ENCODE peak calls at places on chromosome 22, in seven cellular contexts. K is AG08396; P is NCI-H345; E is stimulated activated CD8-positive, alpha-beta memory T cell treated with anti-CD3 and anti-CD28 coated beads, Interleukin-15, amount 100 ng/mL, for 4 hours; T is WTC11; C is GM13976; F is HS-27A. R is an unnamed sample.

GRCh38 chr22:47129902-47130301 is 367.5 kb downstream of the TBC1D22A start:
- DNase-seq in T (no peak), C (no peak), P (no peak), F (no peak), K (no peak), E (no peak), R (no peak)

GRCh38 chr22:27370281-27370680 is 431.3 kb downstream of the MN1 start:
- DNase-seq in K (no peak), C (no peak), P (no peak), E (no peak), T (no peak), F (no peak), R (no peak)

GRCh38 chr22:36757608-36758220 is 18.2 kb downstream of the IFT27 start:
- DNase-seq in T (peak; percentile 93), F (no peak), C (peak; percentile 86), P (peak; percentile 31), E (peak; percentile 45), K (peak; percentile 75), R (peak; percentile 77)

GRCh38 chr22:46027219-46028068 is 50.5 kb upstream of the WNT7B start:
- DNase-seq in E (no peak), K (no peak), F (no peak), T (peak; percentile 48), C (no peak), P (no peak), R (no peak)

GRCh38 chr22:27459955-27460354 is 341.6 kb downstream of the MN1 start:
- DNase-seq in C (no peak), E (no peak), F (no peak), T (no peak), K (no peak), P (no peak), R (no peak)

GRCh38 chr22:42564699-42565098 is 10.9 kb downstream of the SERHL2 start:
- DNase-seq in C (no peak), K (no peak), P (no peak), E (no peak), F (no peak), T (no peak), R (no peak)

GRCh38 chr22:39471421-39472141 is 14.8 kb downstream of the MGAT3 start:
- DNase-seq in E (no peak), K (peak; percentile 66), C (peak; percentile 74), P (no peak), F (no peak), T (no peak), R (no peak)

GRCh38 chr22:30609260-30610185 is 2.5 kb downstream of the TCN2 start:
- DNase-seq in E (no peak), C (peak; percentile 66), T (no peak), K (peak; percentile 84), F (no peak), P (no peak), R (peak; percentile 79)

GRCh38 chr22:47225931-47226633 is 463.6 kb downstream of the TBC1D22A start:
- DNase-seq in C (no peak), E (no peak), P (no peak), F (no peak), T (no peak), K (no peak), R (peak; percentile 18)

GRCh38 chr22:18035740-18036139 is 11.4 kb upstream of the MICAL3 start:
- DNase-seq in K (no peak), T (peak; percentile 23), P (no peak), E (no peak), F (no peak), C (no peak), R (no peak)

GRCh38 chr22:45499746-45500145 is 2.9 kb upstream of the FBLN1 start:
- DNase-seq in P (no peak), T (no peak), E (no peak), K (no peak), F (no peak), C (no peak), R (peak; percentile 75)

GRCh38 chr22:47046411-47047065 is 284.1 kb downstream of the TBC1D22A start:
- DNase-seq in C (no peak), T (no peak), F (no peak), E (no peak), K (no peak), P (no peak), R (no peak)

GRCh38 chr22:45632791-45633515 is 38.7 kb upstream of the ATXN10 start:
- DNase-seq in E (no peak), C (no peak), P (no peak), T (no peak), F (no peak), K (no peak), R (no peak)

GRCh38 chr22:44658371-44658953 is 43.5 kb upstream of the PRR5 start:
- DNase-seq in F (no peak), E (no peak), K (peak; percentile 61), P (no peak), T (no peak), C (no peak), R (no peak)

GRCh38 chr22:26673485-26673884 is 16.1 kb downstream of the MIAT start:
- DNase-seq in E (no peak), C (no peak), T (no peak), K (no peak), P (no peak), F (no peak), R (no peak)

GRCh38 chr22:22824340-22825212 is 63.0 kb upstream of the IGLL5 start:
- DNase-seq in K (no peak), P (no peak), F (no peak), T (no peak), C (no peak), E (no peak), R (no peak)

GRCh38 chr22:49586873-49587272 is 240.8 kb downstream of the BRD1 start:
- DNase-seq in F (no peak), E (no peak), C (no peak), T (peak; percentile 64), P (no peak), K (no peak), R (no peak)

GRCh38 chr22:40720538-40721256 is 41.4 kb downstream of the MCHR1 start:
- DNase-seq in K (no peak), P (no peak), E (no peak), T (no peak), F (no peak), C (no peak), R (no peak)

GRCh38 chr22:48406161-48406560 is 1421.5 kb downstream of the BRD1 start:
- DNase-seq in E (no peak), K (no peak), T (no peak), F (no peak), P (no peak), C (no peak), R (peak; percentile 18)

GRCh38 chr22:43343262-43343988 is at the start of gene SCUBE1:
- DNase-seq in C (peak; percentile 75), P (peak; percentile 50), T (peak; percentile 79), K (peak; percentile 88), E (peak; percentile 12), F (no peak), R (no peak)

GRCh38 chr22:40046126-40046525 is 51.4 kb downstream of the FAM83F start:
- DNase-seq in E (no peak), F (no peak), T (no peak), C (no peak), P (no peak), K (no peak), R (no peak)

GRCh38 chr22:35218079-35218478 is 39.2 kb upstream of the HMGXB4 start:
- DNase-seq in K (no peak), C (no peak), P (no peak), F (no peak), E (no peak), T (no peak), R (no peak)

GRCh38 chr22:47163876-47164513 is 401.5 kb downstream of the TBC1D22A start:
- DNase-seq in P (no peak), T (no peak), K (no peak), C (no peak), F (no peak), E (no peak), R (no peak)

GRCh38 chr22:48192920-48193319 is 1430.5 kb downstream of the TBC1D22A start:
- DNase-seq in T (no peak), F (no peak), K (no peak), P (no peak), C (no peak), E (no peak), R (no peak)

GRCh38 chr22:36355362-36355761 is 32.4 kb downstream of the MYH9 start:
- DNase-seq in F (no peak), P (no peak), K (no peak), C (peak; percentile 59), E (no peak), T (no peak), R (no peak)

GRCh38 chr22:36971726-36972125 is 47.5 kb downstream of the TST start:
- DNase-seq in T (no peak), K (no peak), C (no peak), E (no peak), P (no peak), F (no peak), R (no peak)

GRCh38 chr22:50348058-50348457 is 4.9 kb downstream of the PPP6R2 start:
- DNase-seq in F (no peak), T (no peak), K (no peak), E (no peak), C (no peak), P (no peak), R (no peak)

GRCh38 chr22:25120761-25121212 is 78.9 kb upstream of the CRYBB3 start:
- DNase-seq in T (no peak), E (no peak), C (no peak), P (no peak), K (no peak), F (no peak), R (no peak)

GRCh38 chr22:45671783-45672563 is at the start of gene ATXN10:
- DNase-seq in K (peak; percentile 80), C (peak; percentile 86), E (peak; percentile 22), T (peak; percentile 24), P (peak; percentile 76), F (no peak), R (no peak)

R was measured in right atrium auricular region.